ENCODE peak calls at places on chromosomes 1 and 21, in four cellular contexts. J is IMR-90, X is K562, H is GM12878. L is an unnamed sample.

GRCh38 chr1:156146006-156146748 is 7.2 kb upstream of the SEMA4A start:
- DNase-seq in J (peak; percentile 94), X (peak; percentile 80), H (peak; percentile 66), L (peak; percentile 85)

GRCh38 chr1:235073331-235073967 is 55.2 kb downstream of the TOMM20 start:
- DNase-seq in J (no peak), X (no peak), H (no peak), L (peak; percentile 80)

GRCh38 chr1:182380199-182380598 is 11.4 kb downstream of the GLUL start:
- DNase-seq in J (no peak), X (no peak), H (no peak), L (no peak)

GRCh38 chr1:22398656-22399420 is 52.8 kb upstream of the ZBTB40 start:
- DNase-seq in J (no peak), X (no peak), H (no peak), L (no peak)

GRCh38 chr1:11761988-11762406 is at the start of gene C1orf167:
- DNase-seq in J (no peak), X (peak; percentile 80), H (no peak), L (no peak)

GRCh38 chr1:78715181-78715661 is 65.6 kb downstream of the IFI44 start:
- DNase-seq in J (peak; percentile 39), X (no peak), H (no peak), L (no peak)

GRCh38 chr1:61561666-61562065 is 163.3 kb downstream of the TM2D1 start:
- DNase-seq in J (no peak), X (no peak), H (no peak), L (no peak)

GRCh38 chr21:29338256-29338655 is 39.5 kb downstream of the BACH1 start:
- DNase-seq in J (no peak), X (no peak), H (no peak), L (no peak)

GRCh38 chr1:220879509-220880366 is 495 bp downstream of the HLX start:
- DNase-seq in J (peak; percentile 51), X (peak; percentile 56), H (no peak), L (peak; percentile 67)

GRCh38 chr21:15272591-15272990 is 207.8 kb upstream of the NRIP1 start:
- DNase-seq in J (no peak), X (no peak), H (no peak), L (no peak)

GRCh38 chr1:201137579-201138310 is 10.8 kb upstream of the ASCL5 start:
- DNase-seq in J (peak; percentile 97), X (no peak), H (no peak), L (no peak)

GRCh38 chr1:156767879-156768608 is 709 bp downstream of the PRCC start:
- DNase-seq in J (no peak), X (peak; percentile 55), H (no peak), L (no peak)

GRCh38 chr1:235920596-235921375 is 54.1 kb upstream of the LYST start:
- DNase-seq in J (no peak), X (no peak), H (no peak), L (no peak)

GRCh38 chr21:31514598-31514997 is 144.9 kb upstream of the SOD1 start:
- DNase-seq in J (no peak), X (no peak), H (no peak), L (no peak)

GRCh38 chr1:153353226-153353947 is 4.3 kb upstream of the S100A9 start:
- DNase-seq in J (no peak), X (peak; percentile 55), H (no peak), L (peak; percentile 39)

GRCh38 chr1:186819140-186819539 is 9.6 kb upstream of the PLA2G4A start:
- DNase-seq in J (peak; percentile 90), X (no peak), H (peak; percentile 34), L (no peak)

GRCh38 chr1:41679531-41679930 is 195.0 kb upstream of the EDN2 start:
- DNase-seq in J (no peak), X (no peak), H (no peak), L (no peak)

GRCh38 chr1:6861075-6861724 is 75.9 kb downstream of the CAMTA1 start:
- DNase-seq in J (no peak), X (no peak), H (peak; percentile 44), L (no peak)

DNA sequence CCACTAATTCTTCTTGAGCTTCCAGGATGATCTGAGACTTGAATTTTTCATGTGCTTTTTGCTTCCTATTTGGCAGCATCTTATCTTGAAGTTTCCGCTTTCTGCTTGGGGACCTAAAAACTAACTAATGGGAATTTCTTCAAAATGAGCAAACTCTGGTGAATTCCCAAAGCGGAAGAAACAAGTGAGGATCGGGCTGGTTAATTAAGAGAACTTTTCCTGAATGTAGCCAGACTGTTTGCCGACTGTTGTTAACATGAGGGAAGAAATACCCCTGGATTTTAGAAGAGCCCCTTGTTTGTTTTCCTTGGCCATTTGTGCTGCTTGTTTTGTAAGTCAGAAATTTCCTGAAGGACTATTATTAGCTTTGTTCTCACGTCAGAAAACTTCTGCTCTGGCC is 6.1 kb upstream of the SELE start:
- DNase-seq in J (no peak), X (no peak), H (no peak), L (no peak)
- TF ChIP-seq ELK1 in J (no peak), X (no peak), H (no peak), L (no peak)

GRCh38 chr1:222009105-222009730 is 267.3 kb upstream of the DUSP10 start:
- DNase-seq in J (no peak), X (peak; percentile 61), H (peak; percentile 36), L (peak; percentile 29)
- TF ChIP-seq CEBPB in J (no peak), X (no peak), H (no peak), L (no peak)

GRCh38 chr1:53368314-53369033 is 40.6 kb upstream of the LRP8 start:
- DNase-seq in J (no peak), X (no peak), H (no peak), L (no peak)
- TF ChIP-seq ELK1 in J (no peak), X (no peak), H (no peak), L (no peak)

GRCh38 chr1:114482585-114482984 is 28.4 kb downstream of the TRIM33 start:
- DNase-seq in J (no peak), X (no peak), H (no peak), L (no peak)
- TF ChIP-seq CEBPB in J (no peak), X (no peak), H (no peak), L (no peak)

GRCh38 chr1:34164510-34165381 is at the start of gene CSMD2:
- DNase-seq in J (peak; percentile 23), X (no peak), H (no peak), L (no peak)
- TF ChIP-seq ELK1 in J (no peak), X (no peak), H (no peak), L (no peak)

DNA sequence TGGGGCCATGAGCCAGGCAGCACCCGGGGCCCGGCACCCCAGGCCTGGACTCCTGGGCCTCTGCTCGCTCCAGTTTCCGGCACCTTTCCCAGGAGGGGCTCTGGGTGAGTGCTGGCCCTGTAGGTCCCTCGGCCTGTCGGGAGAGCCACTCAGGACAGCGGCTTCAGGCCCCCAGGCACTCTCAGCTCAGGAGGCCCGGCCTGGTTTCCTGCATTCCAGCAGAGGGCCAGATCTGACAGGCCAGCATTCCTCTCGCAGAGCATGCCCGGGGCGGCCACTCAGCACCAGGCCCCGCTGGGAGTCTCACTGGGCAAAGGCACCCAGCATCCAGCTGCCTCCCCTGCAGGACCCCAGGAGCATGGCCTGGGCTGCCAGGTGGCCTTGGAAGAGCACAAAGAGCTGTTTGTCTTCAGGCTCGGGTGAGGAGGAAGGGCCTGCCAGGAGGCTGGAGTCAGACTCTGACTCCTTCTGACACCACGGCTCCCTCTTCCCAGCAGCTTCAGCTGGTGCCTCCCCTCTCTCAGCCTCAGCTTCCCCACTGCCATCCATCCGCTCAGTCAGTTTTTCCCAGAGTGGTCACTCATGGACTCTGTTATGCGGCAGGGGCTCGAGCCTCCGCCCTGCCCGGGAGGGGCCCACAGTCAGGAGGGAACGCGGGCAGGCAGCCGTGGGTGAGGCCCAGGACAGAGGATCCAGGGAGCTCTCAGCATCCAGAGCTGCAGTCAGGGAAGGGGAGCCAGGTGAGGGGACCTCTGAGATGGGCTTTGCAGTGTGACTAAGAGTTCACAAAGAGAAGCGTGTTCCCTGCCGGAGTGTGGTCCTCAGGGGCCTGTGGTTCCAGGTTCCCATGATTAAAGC is 51.7 kb downstream of the WNT9A start:
- DNase-seq in J (peak; percentile 5), X (no peak), H (no peak), L (no peak)
- TF ChIP-seq CEBPB in J (no peak), X (no peak), H (no peak), L (no peak)

DNA sequence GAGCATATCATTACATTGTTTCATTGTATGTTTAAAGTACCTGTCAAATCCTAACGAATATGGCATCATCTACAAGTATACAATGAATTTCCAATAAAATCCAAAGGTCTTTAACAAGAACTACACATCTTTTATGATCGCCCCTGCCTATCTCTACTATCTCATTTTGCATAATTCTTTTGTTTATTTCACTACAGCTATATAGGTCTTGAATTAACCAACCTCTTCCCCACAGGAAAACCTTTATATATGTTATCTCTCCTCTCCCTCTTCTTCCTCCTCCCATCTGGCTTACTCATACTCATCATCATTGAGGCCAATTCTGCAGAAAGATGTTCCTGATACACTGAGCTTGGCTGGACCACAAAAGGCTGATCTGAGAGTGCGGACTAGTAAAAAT is 175.5 kb downstream of the DENND1B start:
- DNase-seq in J (no peak), X (no peak), H (no peak), L (no peak)
- TF ChIP-seq ELK1 in J (no peak), X (no peak), H (no peak), L (no peak)

DNA sequence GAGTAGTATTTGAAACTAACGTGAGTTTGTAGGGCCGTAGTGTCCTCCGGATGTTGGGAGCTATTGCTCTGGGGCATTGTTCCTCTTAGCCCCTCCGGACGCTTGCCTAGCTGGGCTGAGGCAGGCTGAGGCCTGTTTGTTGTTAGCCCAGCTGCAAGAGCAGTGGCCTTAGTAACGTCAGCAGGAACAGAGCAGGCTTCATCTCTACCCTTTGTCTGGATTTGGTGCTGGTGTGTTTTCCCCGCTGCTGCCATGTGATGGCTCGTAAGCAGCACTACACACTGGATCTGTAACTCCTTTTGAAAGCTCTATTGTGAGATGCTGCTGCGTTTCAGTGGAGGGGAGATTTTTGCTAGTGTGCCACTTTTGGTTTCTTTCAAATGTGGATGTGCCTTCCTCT is 57.7 kb downstream of the DNM3 start:
- DNase-seq in J (no peak), X (no peak), H (no peak), L (no peak)
- TF ChIP-seq CEBPB in J (no peak), X (no peak), H (no peak), L (no peak)

GRCh38 chr1:9883585-9884449 is 26.3 kb downstream of the CTNNBIP1 start:
- DNase-seq in J (no peak), X (no peak), H (no peak), L (no peak)
- TF ChIP-seq ELK1 in J (no peak), X (no peak), H (no peak), L (no peak)

L was measured in A549.